ENCODE peak calls at places on chromosomes 2 and 18, in ten cellular contexts. C is transverse colon, X is HepG2, S is stomach, O is A549, G is tibial nerve, R is esophagus muscularis mucosa, M is ovary, D is sigmoid colon, F is GM12878. H is an unnamed sample.

GRCh38 chr2:109382946-109383345 is 230.8 kb downstream of the SEPTIN10 start:
- DNase-seq in C (peak), X (no peak), S (peak), O (no peak), G (peak), R (no peak), M (peak), D (peak), F (no peak), H (peak)

GRCh38 chr2:5766051-5766450 is 73.9 kb downstream of the SOX11 start:
- DNase-seq in C (no peak), X (no peak), S (no peak), O (no peak), G (no peak), R (peak), M (no peak), D (no peak), F (no peak), H (no peak)

GRCh38 chr2:38549066-38549465 is 53.7 kb downstream of the HNRNPLL start:
- DNase-seq in C (no peak), X (no peak), S (no peak), O (no peak), G (no peak), R (no peak), M (no peak), D (no peak), F (no peak), H (no peak)

GRCh38 chr2:241670333-241671110 is 16.1 kb downstream of the DTYMK start:
- DNase-seq in C (no peak), X (no peak), S (no peak), O (no peak), G (no peak), R (no peak), M (no peak), D (no peak), F (no peak), H (peak)

GRCh38 chr2:239268082-239268481 is 132.7 kb downstream of the HDAC4 start:
- DNase-seq in C (peak), X (no peak), S (peak), O (peak), G (no peak), R (no peak), M (no peak), D (peak), F (no peak), H (peak)

GRCh38 chr2:158650646-158651357 is 144.3 kb upstream of the DAPL1 start:
- DNase-seq in C (no peak), X (no peak), S (no peak), O (no peak), G (no peak), R (no peak), M (no peak), D (no peak), F (no peak), H (no peak)

GRCh38 chr18:76412010-76412817 is 82.8 kb downstream of the ZNF516 start:
- DNase-seq in C (peak), X (no peak), S (no peak), O (no peak), G (no peak), R (no peak), M (no peak), D (peak), F (no peak), H (peak)

GRCh38 chr18:7038330-7038846 is 79.2 kb downstream of the LAMA1 start:
- DNase-seq in C (peak), X (peak), S (no peak), O (peak), G (peak), R (no peak), M (peak), D (peak), F (no peak), H (peak)

GRCh38 chr2:29699045-29699444 is 222.3 kb downstream of the ALK start:
- DNase-seq in C (no peak), X (no peak), S (no peak), O (no peak), G (no peak), R (peak), M (no peak), D (no peak), F (no peak), H (no peak)

GRCh38 chr2:109200616-109201464 is 71.8 kb downstream of the SH3RF3 start:
- DNase-seq in C (no peak), X (no peak), S (no peak), O (no peak), G (no peak), R (no peak), M (no peak), D (no peak), F (no peak), H (no peak)

GRCh38 chr2:45643543-45644542 is 7.6 kb upstream of the PRKCE start:
- DNase-seq in C (peak), X (peak), S (peak), O (peak), G (peak), R (no peak), M (peak), D (peak), F (no peak), H (peak)

GRCh38 chr2:130920417-130921030 is 83.8 kb downstream of the ARHGEF4 start:
- DNase-seq in C (peak), X (peak), S (peak), O (peak), G (peak), R (peak), M (no peak), D (no peak), F (peak), H (no peak)

GRCh38 chr2:40096360-40096759 is 317.3 kb upstream of the THUMPD2 start:
- DNase-seq in C (no peak), X (no peak), S (no peak), O (peak), G (no peak), R (no peak), M (no peak), D (no peak), F (no peak), H (no peak)

GRCh38 chr2:47339745-47340541 is 63.0 kb upstream of the MSH2 start:
- DNase-seq in C (peak), X (peak), S (peak), O (peak), G (no peak), R (no peak), M (no peak), D (no peak), F (no peak), H (no peak)

GRCh38 chr2:234146087-234146826 is 95.8 kb downstream of the SPP2 start:
- DNase-seq in C (no peak), X (no peak), S (no peak), O (peak), G (no peak), R (no peak), M (no peak), D (no peak), F (no peak), H (no peak)

GRCh38 chr2:1974391-1974790 is 230.1 kb upstream of the PXDN start:
- DNase-seq in C (no peak), X (no peak), S (no peak), O (peak), G (peak), R (no peak), M (no peak), D (peak), F (no peak), H (no peak)

GRCh38 chr2:31440764-31441163 is 26.2 kb upstream of the XDH start:
- DNase-seq in C (no peak), X (no peak), S (no peak), O (peak), G (no peak), R (no peak), M (no peak), D (no peak), F (no peak), H (no peak)

GRCh38 chr2:174442546-174443510 is 44.0 kb downstream of the GPR155 start:
- DNase-seq in C (no peak), X (no peak), S (no peak), O (peak), G (no peak), R (no peak), M (no peak), D (no peak), F (no peak), H (no peak)

GRCh38 chr2:177265386-177265690 is 811 bp upstream of the NFE2L2 start:
- DNase-seq in C (peak), X (no peak), S (no peak), O (no peak), G (peak), R (no peak), M (no peak), D (no peak), F (no peak), H (peak)

DNA sequence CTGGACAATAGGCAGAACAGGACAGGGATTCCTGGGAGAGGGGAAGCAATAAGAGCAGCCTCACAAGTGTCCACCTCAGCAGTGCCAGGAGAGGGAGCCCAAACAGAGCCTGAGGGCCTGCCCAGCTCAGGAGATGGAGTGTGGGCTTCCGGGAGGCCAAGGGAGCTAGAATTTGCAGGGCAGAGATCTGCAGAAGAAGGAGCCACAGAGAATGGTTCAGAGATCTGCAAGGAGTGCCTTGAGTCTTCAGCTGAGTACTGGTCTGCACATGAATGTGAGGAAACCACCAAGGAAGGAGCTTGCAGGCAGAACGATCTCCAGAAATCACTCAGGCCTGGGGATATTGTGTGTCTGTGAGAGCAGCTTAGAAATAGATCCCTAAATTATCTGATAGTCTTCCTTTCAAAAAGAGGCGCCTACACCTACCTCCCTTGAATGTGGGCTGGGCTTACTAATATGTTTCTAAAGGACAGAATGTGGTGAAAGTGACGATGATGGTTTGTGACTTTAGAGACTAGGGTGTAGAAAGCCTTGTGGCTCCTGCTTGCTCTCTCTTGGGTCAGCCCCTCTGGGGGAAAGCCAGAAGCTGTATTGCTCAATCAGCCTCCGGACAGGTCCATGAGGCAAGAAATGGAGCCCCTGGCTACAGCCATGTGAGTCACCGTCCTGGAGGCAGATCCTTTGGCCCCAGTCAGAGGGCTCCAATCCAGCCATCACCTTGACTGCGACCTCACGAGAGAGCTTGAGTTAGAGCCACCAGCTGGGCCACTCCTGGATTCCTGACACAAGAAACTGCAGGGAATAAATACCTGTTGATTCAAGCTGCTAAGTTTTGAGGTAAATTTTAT is 7.6 kb upstream of the LPIN1 start:
- DNase-seq in C (peak), X (peak), S (peak), O (peak), G (peak), R (peak), M (peak), D (peak), F (no peak), H (no peak)
- TF ChIP-seq CTCF in C (peak), X (peak), S (peak), O (peak), G (peak), R (peak), M (peak), D (no peak), F (peak), H (peak)

GRCh38 chr18:24230766-24231165 is 91.9 kb downstream of the CABYR start:
- DNase-seq in C (no peak), X (no peak), S (no peak), O (no peak), G (no peak), R (no peak), M (no peak), D (no peak), F (no peak), H (no peak)

GRCh38 chr18:24234850-24235418 is 96.1 kb downstream of the CABYR start:
- DNase-seq in C (no peak), X (no peak), S (no peak), O (no peak), G (no peak), R (no peak), M (no peak), D (no peak), F (no peak), H (no peak)

GRCh38 chr18:24232814-24233213 is 94.0 kb downstream of the CABYR start:
- DNase-seq in C (no peak), X (no peak), S (no peak), O (no peak), G (no peak), R (no peak), M (no peak), D (no peak), F (no peak), H (no peak)

GRCh38 chr18:24234330-24234729 is 95.5 kb downstream of the CABYR start:
- DNase-seq in C (no peak), X (peak), S (no peak), O (no peak), G (peak), R (no peak), M (no peak), D (no peak), F (no peak), H (no peak)

DNA sequence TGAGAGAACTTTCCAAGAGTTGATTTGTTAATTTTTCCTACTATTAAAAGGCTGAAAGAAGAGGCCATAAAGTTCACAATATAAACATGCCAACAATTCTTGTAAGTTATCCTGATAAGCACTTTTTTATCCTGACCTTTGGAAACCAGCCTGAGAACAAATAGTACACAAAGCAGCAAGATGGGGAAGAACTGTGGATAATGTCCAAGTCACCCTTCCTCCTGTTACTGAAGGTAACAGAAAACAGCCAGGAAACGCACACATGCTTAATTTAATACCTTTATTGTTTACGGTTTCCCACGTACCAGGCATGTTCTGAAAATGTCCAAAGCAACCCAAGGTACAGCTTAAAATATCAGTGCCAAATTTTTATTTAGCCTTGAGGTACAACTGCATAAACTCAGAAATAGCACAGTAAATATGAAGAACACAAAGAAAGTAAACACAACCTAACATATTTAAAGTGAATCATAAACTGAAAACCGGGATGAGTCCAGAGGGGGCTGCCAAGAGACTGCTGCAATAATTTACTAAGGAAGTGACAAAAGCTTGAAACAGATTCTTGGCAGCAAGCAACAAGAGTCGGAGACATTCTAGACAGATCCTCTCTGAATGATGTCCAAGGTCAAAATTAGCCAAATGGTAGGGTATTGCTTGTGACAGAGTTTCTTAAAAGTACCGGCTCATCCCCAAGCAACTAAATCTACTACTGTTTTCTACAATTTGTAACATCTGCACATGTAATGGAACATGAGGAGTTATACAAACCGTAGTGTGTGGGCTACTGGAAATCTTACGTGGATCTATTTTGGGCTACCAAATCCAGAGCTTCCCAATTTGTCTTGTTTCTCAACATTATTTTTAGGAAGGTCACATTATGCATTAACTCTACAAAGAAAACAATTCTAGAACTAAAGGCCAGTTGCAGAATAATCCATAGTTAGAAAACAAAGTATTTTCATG is 93.2 kb downstream of the CABYR start:
- DNase-seq in C (no peak), X (no peak), S (no peak), O (peak), G (no peak), R (no peak), M (no peak), D (peak), F (no peak), H (no peak)
- TF ChIP-seq EP300 in C (peak), X (no peak), S (no peak), O (no peak), G (peak), R (no peak), M (no peak), D (no peak), F (no peak), H (no peak)

GRCh38 chr2:88187038-88187676 is 17.0 kb downstream of the THNSL2 start:
- DNase-seq in C (peak), X (peak), S (peak), O (peak), G (peak), R (no peak), M (peak), D (peak), F (no peak), H (no peak)
- TF ChIP-seq CTCF in C (peak), X (peak), S (peak), O (peak), G (peak), R (peak), M (no peak), D (peak), F (peak), H (peak)

GRCh38 chr2:64485961-64486360 is 32.0 kb downstream of the LGALSL start:
- DNase-seq in C (peak), X (no peak), S (no peak), O (peak), G (no peak), R (no peak), M (no peak), D (peak), F (no peak), H (no peak)
- TF ChIP-seq EP300 in C (no peak), X (no peak), S (no peak), O (no peak), G (no peak), R (no peak), M (no peak), D (no peak), F (no peak), H (no peak)

GRCh38 chr2:26088038-26088643 is 54.3 kb downstream of the RAB10 start:
- DNase-seq in C (no peak), X (peak), S (no peak), O (peak), G (no peak), R (no peak), M (no peak), D (no peak), F (no peak), H (no peak)
- TF ChIP-seq CTCF in C (peak), X (peak), S (peak), O (peak), G (peak), R (peak), M (no peak), D (no peak), F (peak), H (peak)

GRCh38 chr2:162828545-162828944 is 10.0 kb downstream of the KCNH7 start:
- DNase-seq in C (no peak), X (no peak), S (no peak), O (no peak), G (no peak), R (no peak), M (no peak), D (no peak), F (no peak), H (no peak)
- TF ChIP-seq EP300 in C (no peak), X (no peak), S (no peak), O (no peak), G (no peak), R (no peak), M (no peak), D (no peak), F (no peak), H (no peak)

DNA sequence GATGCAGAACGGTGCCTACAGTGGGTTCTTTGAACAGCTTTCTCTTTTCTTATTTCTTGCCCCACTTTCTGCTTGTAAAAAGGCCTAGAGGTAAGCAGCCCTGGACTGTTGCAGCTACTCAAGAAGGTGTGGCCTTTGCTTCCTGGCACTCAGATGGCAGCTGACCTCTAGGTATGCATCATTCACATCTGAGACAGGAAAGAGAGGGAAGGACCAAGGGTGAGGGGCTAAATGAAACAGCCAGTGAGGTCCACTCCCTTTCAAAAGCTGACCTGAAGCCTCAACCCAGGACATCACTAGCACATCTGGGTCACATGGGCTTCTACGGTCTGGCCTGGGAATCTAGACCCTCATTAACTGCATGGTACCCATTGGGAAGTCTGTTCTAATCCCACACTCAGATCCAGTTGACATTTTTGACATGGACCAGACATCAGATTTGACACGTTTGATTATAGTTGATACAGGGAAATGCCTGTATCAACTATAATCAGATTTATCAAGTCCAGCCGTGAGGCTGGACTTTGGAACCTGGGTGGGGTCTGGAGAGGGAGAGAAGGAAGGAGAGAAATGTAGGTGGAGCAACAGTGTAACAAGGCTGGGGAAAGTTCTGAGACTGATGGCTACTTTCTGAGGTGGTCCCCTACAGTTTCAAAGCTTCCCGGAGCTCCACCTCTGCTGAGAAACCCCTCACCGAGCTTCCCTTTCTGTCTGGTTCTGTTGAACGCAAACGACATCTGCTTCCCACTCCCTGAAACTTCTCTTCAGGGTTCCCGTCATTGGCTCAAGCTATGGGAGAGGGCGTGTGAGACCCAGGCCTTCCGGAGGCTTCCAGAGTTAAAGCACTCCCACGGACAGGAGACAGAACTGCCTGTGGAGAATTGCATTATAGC is 60.1 kb downstream of the E2F6 start:
- DNase-seq in C (peak), X (no peak), S (peak), O (no peak), G (no peak), R (no peak), M (no peak), D (no peak), F (no peak), H (no peak)
- TF ChIP-seq CTCF in C (no peak), X (no peak), S (no peak), O (no peak), G (no peak), R (no peak), M (no peak), D (no peak), F (no peak), H (no peak)

DNA sequence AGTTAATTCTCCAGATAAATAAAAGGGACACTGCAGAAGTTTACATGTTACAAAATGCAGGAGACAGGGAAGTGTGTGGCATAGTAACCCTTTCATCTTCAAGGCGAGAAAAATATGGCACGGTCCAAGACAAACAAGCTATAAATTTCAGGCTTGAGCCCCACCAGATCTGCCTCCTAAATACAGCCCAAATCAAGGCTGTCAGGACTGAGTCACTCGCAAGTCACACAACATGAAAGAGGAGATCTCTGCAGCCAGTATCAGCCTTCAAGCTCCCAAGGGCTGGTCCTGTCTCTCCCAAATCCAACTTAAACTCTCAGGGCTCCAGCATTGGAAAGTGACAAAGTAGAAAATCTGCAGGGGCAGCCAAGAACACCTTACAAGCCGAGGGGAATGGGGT is 106.3 kb upstream of the GATA6 start:
- DNase-seq in C (no peak), X (no peak), S (no peak), O (no peak), G (no peak), R (no peak), M (no peak), D (no peak), F (no peak), H (no peak)
- TF ChIP-seq EP300 in C (no peak), X (no peak), S (no peak), O (no peak), G (no peak), R (no peak), M (no peak), D (no peak), F (no peak), H (no peak)